ENCODE peak calls at places on chromosomes 1 and 21, in ten cellular contexts. O is MM.1S; J is D341Med; U is germinal center; E is CD8-positive, alpha-beta memory T cell; Q is GM06990; C is NCI-H1105; A is nephron progenitor cell; W is T-helper 22 cell; R is aorta. M is an unnamed sample.

GRCh38 chr21:45923146-45923545 is 58.4 kb upstream of the COL6A1 start:
- DNase-seq in O (peak), J (peak), U (peak), E (peak), Q (no peak), C (no peak), A (peak), W (peak), R (peak), M (no peak)

GRCh38 chr21:46554431-46555224 is 50.3 kb downstream of the S100B start:
- DNase-seq in O (no peak), J (peak), U (no peak), E (no peak), Q (no peak), C (no peak), A (no peak), W (no peak), R (no peak), M (no peak)

GRCh38 chr1:5497471-5497870 is 494.8 kb downstream of the NPHP4 start:
- DNase-seq in O (no peak), J (no peak), U (no peak), E (no peak), Q (no peak), C (no peak), A (no peak), W (no peak), R (peak), M (no peak)

GRCh38 chr1:180530501-180530900 is 28.1 kb upstream of the ACBD6 start:
- DNase-seq in O (no peak), J (no peak), U (no peak), E (no peak), Q (no peak), C (no peak), A (no peak), W (no peak), R (no peak), M (no peak)

GRCh38 chr1:85940621-85941306 is 215.8 kb downstream of the COL24A1 start:
- DNase-seq in O (no peak), J (no peak), U (no peak), E (no peak), Q (no peak), C (no peak), A (no peak), W (no peak), R (no peak), M (no peak)

GRCh38 chr21:45630066-45630694 is 13.3 kb upstream of the PCBP3 start:
- DNase-seq in O (no peak), J (no peak), U (no peak), E (no peak), Q (no peak), C (no peak), A (no peak), W (no peak), R (no peak), M (no peak)

GRCh38 chr1:171329251-171329650 is 15.3 kb downstream of the FMO4 start:
- DNase-seq in O (no peak), J (no peak), U (no peak), E (no peak), Q (no peak), C (no peak), A (no peak), W (no peak), R (no peak), M (no peak)

GRCh38 chr1:48196168-48196716 is 26.3 kb upstream of the SLC5A9 start:
- DNase-seq in O (no peak), J (no peak), U (no peak), E (no peak), Q (no peak), C (no peak), A (no peak), W (no peak), R (no peak), M (no peak)

GRCh38 chr1:219439376-219439775 is 173.5 kb downstream of the ZC3H11B start:
- DNase-seq in O (no peak), J (no peak), U (no peak), E (no peak), Q (no peak), C (no peak), A (no peak), W (no peak), R (no peak), M (no peak)

GRCh38 chr1:244349103-244349531 is 102.6 kb downstream of the ADSS2 start:
- DNase-seq in O (no peak), J (no peak), U (no peak), E (no peak), Q (no peak), C (no peak), A (no peak), W (no peak), R (no peak), M (no peak)

GRCh38 chr1:224380003-224380402 is 23.3 kb downstream of the CNIH4 start:
- DNase-seq in O (peak), J (no peak), U (peak), E (peak), Q (peak), C (no peak), A (no peak), W (peak), R (no peak), M (peak)

GRCh38 chr1:197671140-197671539 is 104.1 kb downstream of the DENND1B start:
- DNase-seq in O (no peak), J (no peak), U (no peak), E (no peak), Q (no peak), C (no peak), A (no peak), W (no peak), R (no peak), M (no peak)

GRCh38 chr1:43851561-43852338 is 81.9 kb upstream of the ARTN start:
- DNase-seq in O (no peak), J (no peak), U (no peak), E (no peak), Q (no peak), C (no peak), A (no peak), W (no peak), R (no peak), M (no peak)

GRCh38 chr1:53559854-53560571 is 100.8 kb downstream of the DMRTB1 start:
- DNase-seq in O (no peak), J (no peak), U (no peak), E (no peak), Q (no peak), C (no peak), A (no peak), W (no peak), R (no peak), M (no peak)

GRCh38 chr1:41455479-41456271 is 28.8 kb downstream of the EDN2 start:
- DNase-seq in O (no peak), J (no peak), U (no peak), E (no peak), Q (no peak), C (no peak), A (no peak), W (no peak), R (peak), M (no peak)

GRCh38 chr1:205454903-205455335 is 926 bp downstream of the BLACAT1 start:
- DNase-seq in O (no peak), J (no peak), U (no peak), E (no peak), Q (no peak), C (no peak), A (peak), W (no peak), R (no peak), M (no peak)

GRCh38 chr1:869499-870244 is 54.1 kb upstream of the SAMD11 start:
- DNase-seq in O (peak), J (peak), U (peak), E (peak), Q (peak), C (no peak), A (peak), W (peak), R (peak), M (peak)

GRCh38 chr1:6220236-6220635 is 14.3 kb downstream of the RNF207 start:
- DNase-seq in O (no peak), J (peak), U (no peak), E (no peak), Q (no peak), C (no peak), A (no peak), W (no peak), R (no peak), M (no peak)

GRCh38 chr1:89254658-89255287 is 17.9 kb downstream of the GBP5 start:
- DNase-seq in O (no peak), J (no peak), U (no peak), E (no peak), Q (no peak), C (peak), A (no peak), W (no peak), R (no peak), M (no peak)

GRCh38 chr1:244918422-244919319 is 54.3 kb upstream of the HNRNPU start:
- DNase-seq in O (peak), J (peak), U (peak), E (peak), Q (peak), C (peak), A (peak), W (peak), R (peak), M (peak)

GRCh38 chr1:5962265-5963105 is 29.7 kb downstream of the NPHP4 start:
- DNase-seq in O (no peak), J (no peak), U (no peak), E (no peak), Q (no peak), C (no peak), A (no peak), W (no peak), R (no peak), M (no peak)

GRCh38 chr1:211813590-211813989 is 17.0 kb downstream of the LPGAT1 start:
- DNase-seq in O (no peak), J (no peak), U (no peak), E (no peak), Q (no peak), C (no peak), A (no peak), W (no peak), R (no peak), M (no peak)

GRCh38 chr1:109252893-109253802 is 3.8 kb downstream of the CELSR2 start:
- DNase-seq in O (no peak), J (no peak), U (peak), E (no peak), Q (no peak), C (no peak), A (peak), W (no peak), R (peak), M (peak)